ENCODE peak calls at places on chromosomes 1 and 21, in seven cellular contexts. G, A, O, U, Q, P and D are unnamed samples.

GRCh38 chr1:156540955-156541354 is 31.4 kb downstream of the IQGAP3 start:
- DNase-seq in G (no peak), A (no peak), O (no peak), U (no peak), Q (no peak), P (no peak), D (no peak)

GRCh38 chr1:92481598-92482403 is 4.9 kb downstream of the GFI1 start:
- DNase-seq in G (no peak), A (no peak), O (no peak), U (no peak), Q (no peak), P (no peak), D (no peak)

GRCh38 chr21:37445228-37445627 is 78.7 kb downstream of the DYRK1A start:
- DNase-seq in G (no peak), A (no peak), O (no peak), U (peak; percentile 74), Q (no peak), P (peak; percentile 36), D (no peak)

GRCh38 chr1:46413596-46413985 is 19.5 kb downstream of the FAAH start:
- DNase-seq in G (no peak), A (peak; percentile 45), O (no peak), U (no peak), Q (no peak), P (no peak), D (no peak)

GRCh38 chr1:201593200-201593828 is 54.4 kb downstream of the NAV1 start:
- DNase-seq in G (peak; percentile 52), A (peak; percentile 28), O (no peak), U (peak; percentile 94), Q (peak; percentile 34), P (peak; percentile 90), D (no peak)

GRCh38 chr1:199742547-199742946 is 285.0 kb upstream of the NR5A2 start:
- DNase-seq in G (no peak), A (peak; percentile 80), O (no peak), U (peak; percentile 98), Q (no peak), P (no peak), D (no peak)

GRCh38 chr1:230632273-230632873 is 9.9 kb upstream of the COG2 start:
- DNase-seq in G (no peak), A (peak; percentile 46), O (no peak), U (no peak), Q (peak; percentile 52), P (no peak), D (no peak)

GRCh38 chr1:89425056-89425455 is 61.2 kb downstream of the GBP6 start:
- DNase-seq in G (no peak), A (no peak), O (no peak), U (no peak), Q (no peak), P (no peak), D (no peak)

GRCh38 chr1:3359346-3360157 is 94.9 kb upstream of the ARHGEF16 start:
- DNase-seq in G (no peak), A (no peak), O (no peak), U (no peak), Q (no peak), P (no peak), D (no peak)

GRCh38 chr1:29708818-29709710 is 472.7 kb downstream of the PTPRU start:
- DNase-seq in G (no peak), A (peak; percentile 45), O (no peak), U (peak; percentile 87), Q (no peak), P (no peak), D (no peak)

GRCh38 chr1:21573971-21574458 is 64.8 kb downstream of the ALPL start:
- DNase-seq in G (peak; percentile 66), A (peak; percentile 39), O (peak; percentile 86), U (peak; percentile 67), Q (peak; percentile 84), P (peak; percentile 63), D (peak; percentile 84)

GRCh38 chr1:49319426-49319963 is 542.8 kb upstream of the BEND5 start:
- DNase-seq in G (no peak), A (no peak), O (no peak), U (no peak), Q (no peak), P (no peak), D (no peak)

GRCh38 chr1:222867316-222867715 is 52.5 kb downstream of the DISP1 start:
- DNase-seq in G (no peak), A (no peak), O (no peak), U (no peak), Q (no peak), P (no peak), D (no peak)

GRCh38 chr1:205588691-205589445 is 42.9 kb downstream of the ELK4 start:
- DNase-seq in G (no peak), A (no peak), O (no peak), U (peak; percentile 52), Q (peak; percentile 47), P (no peak), D (no peak)

GRCh38 chr1:20031836-20032235 is 38.2 kb upstream of the PLA2G5 start:
- DNase-seq in G (no peak), A (no peak), O (no peak), U (no peak), Q (no peak), P (no peak), D (no peak)

GRCh38 chr1:204438628-204439027 is 27.0 kb upstream of the PPP1R15B start:
- DNase-seq in G (peak; percentile 41), A (peak; percentile 52), O (no peak), U (peak; percentile 100), Q (no peak), P (peak; percentile 88), D (no peak)

GRCh38 chr1:172976222-172977041 is 74.3 kb downstream of the TNFSF18 start:
- DNase-seq in G (no peak), A (peak; percentile 66), O (no peak), U (peak; percentile 98), Q (peak; percentile 81), P (no peak), D (peak; percentile 5)

GRCh38 chr1:84944767-84945486 is 51.9 kb upstream of the LPAR3 start:
- DNase-seq in G (peak; percentile 41), A (peak; percentile 24), O (peak; percentile 22), U (peak; percentile 73), Q (peak; percentile 74), P (peak; percentile 70), D (peak; percentile 25)

GRCh38 chr1:203898458-203899244 is 37.3 kb downstream of the SNRPE start:
- DNase-seq in G (no peak), A (no peak), O (no peak), U (no peak), Q (no peak), P (no peak), D (no peak)

GRCh38 chr1:81582467-81582986 is 218.2 kb upstream of the ADGRL2 start:
- DNase-seq in G (no peak), A (no peak), O (no peak), U (peak; percentile 44), Q (no peak), P (no peak), D (no peak)

GRCh38 chr1:229883504-229884200 is 183.4 kb upstream of the GALNT2 start:
- DNase-seq in G (no peak), A (no peak), O (no peak), U (no peak), Q (no peak), P (no peak), D (no peak)

GRCh38 chr1:155169541-155169940 is 3.6 kb downstream of the KRTCAP2 start:
- DNase-seq in G (no peak), A (no peak), O (no peak), U (no peak), Q (no peak), P (no peak), D (no peak)

GRCh38 chr1:171397851-171398469 is 84.0 kb downstream of the FMO4 start:
- DNase-seq in G (no peak), A (no peak), O (no peak), U (no peak), Q (no peak), P (no peak), D (no peak)

GRCh38 chr1:111227875-111228747 is 598 bp downstream of the CHI3L2 start:
- DNase-seq in G (no peak), A (peak; percentile 28), O (peak; percentile 24), U (peak; percentile 92), Q (peak; percentile 23), P (no peak), D (no peak)

GRCh38 chr1:245118066-245118465 is 36.7 kb upstream of the KIF26B start:
- DNase-seq in G (no peak), A (no peak), O (no peak), U (no peak), Q (no peak), P (no peak), D (no peak)

GRCh38 chr1:227654431-227654830 is 80.7 kb downstream of the JMJD4 start:
- DNase-seq in G (no peak), A (no peak), O (no peak), U (no peak), Q (no peak), P (no peak), D (no peak)
- H3K9me3 ChIP-seq in G (peaks cover 97% of the 10 kb centered on the region), A (peaks cover 94% of the 10 kb centered on the region), O (peaks cover 100% of the 10 kb centered on the region), U (peaks cover 41% of the 10 kb centered on the region), Q (no peaks in the 10 kb centered on the region), P (peaks cover 94% of the 10 kb centered on the region), D (peaks cover 100% of the 10 kb centered on the region)

GRCh38 chr1:208461680-208462079 is 217.5 kb upstream of the PLXNA2 start:
- DNase-seq in G (no peak), A (peak; percentile 7), O (no peak), U (no peak), Q (no peak), P (no peak), D (no peak)
- TF ChIP-seq CTCF in G (no peak), A (no peak), O (peak; percentile 15), U (no peak), Q (no peak), P (no peak), D (no peak)

DNA sequence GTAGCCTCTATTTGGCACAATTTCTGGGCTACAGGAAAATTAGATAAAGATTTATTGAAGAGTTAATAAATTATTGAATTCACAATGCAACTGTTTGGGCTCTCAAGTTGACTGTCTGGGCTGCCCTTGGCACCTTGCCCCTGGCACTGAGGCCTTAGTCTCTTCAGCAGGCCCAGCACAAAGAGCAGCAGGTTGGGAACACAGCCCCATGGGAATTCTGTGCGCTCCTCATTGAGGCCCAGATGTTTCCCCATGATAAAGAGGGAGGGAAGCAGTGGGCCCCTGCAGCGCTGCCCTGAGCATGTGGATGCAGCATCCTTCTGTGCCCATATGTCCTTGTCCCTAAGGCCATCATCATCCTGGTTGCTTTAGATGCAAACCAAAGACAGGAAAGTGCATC is 2.9 kb downstream of the CRNN start:
- DNase-seq in G (no peak), A (no peak), O (no peak), U (no peak), Q (peak; percentile 46), P (no peak), D (no peak)
- H3K9me3 ChIP-seq in G (no peaks in the 10 kb centered on the region), A (no peaks in the 10 kb centered on the region), O (no peaks in the 10 kb centered on the region), U (no peaks in the 10 kb centered on the region), Q (no peaks in the 10 kb centered on the region), P (no peaks in the 10 kb centered on the region), D (no peaks in the 10 kb centered on the region)

DNA sequence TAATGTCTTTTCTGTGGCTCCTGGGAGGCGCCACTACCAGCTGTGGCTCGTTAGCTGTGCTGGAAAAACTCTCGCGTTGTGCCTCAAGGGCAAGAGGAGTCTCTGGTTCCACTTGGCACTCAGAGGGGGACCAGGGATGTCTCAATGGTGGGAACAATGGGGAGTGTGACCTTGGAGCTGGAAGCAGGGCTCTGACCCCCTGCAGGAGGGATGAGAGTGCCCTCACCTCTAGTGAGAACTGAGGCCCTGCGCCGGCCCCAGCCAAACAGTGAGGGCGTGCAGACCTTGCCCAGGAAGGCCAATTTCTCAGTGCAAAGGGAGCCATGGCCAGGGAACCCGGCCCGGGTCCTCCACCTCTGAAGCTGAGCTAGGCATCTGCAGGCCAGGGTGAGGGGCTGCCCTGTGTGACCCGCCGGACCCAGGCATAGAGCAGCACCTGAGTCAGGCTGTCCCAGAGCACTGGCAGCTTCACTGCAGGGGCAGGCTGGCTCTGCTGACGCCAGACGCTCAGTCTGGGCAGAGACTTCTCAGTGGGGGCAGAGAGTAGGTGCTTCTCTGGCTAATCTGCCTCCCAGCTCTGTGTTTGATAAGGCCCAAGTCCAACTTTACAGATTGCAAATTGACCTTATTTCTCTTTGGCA is 1.8 kb downstream of the RD3 start:
- DNase-seq in G (no peak), A (no peak), O (no peak), U (no peak), Q (no peak), P (no peak), D (no peak)
- TF ChIP-seq CTCF in G (no peak), A (no peak), O (no peak), U (no peak), Q (no peak), P (no peak), D (no peak)